ENCODE peak calls at places on chromosome 9, in eight cellular contexts. One of them, this sample, is unnamed.

GRCh38 chr9:34558911-34559615 is 30.5 kb downstream of the CNTFR start:
- DNase-seq in sigmoid colon: no peak
- DNase-seq in activated T-cell treated with anti-CD3 and anti-CD28 coated beads, Interleukin-2, amount 50 U/mL, for 4 hours: no peak
- DNase-seq in C1 segment of cervical spinal cord: no peak
- DNase-seq in KG1: no peak
- DNase-seq in T-helper 1 cell: no peak
- DNase-seq in NCI-H2227 treated with DMSO at 0.1 percent for 48 hours: no peak
- DNase-seq in HuH-7: no peak
- DNase-seq in this sample: peak

GRCh38 chr9:108093773-108094675 is 604.5 kb upstream of the KLF4 start:
- DNase-seq in activated T-cell treated with anti-CD3 and anti-CD28 coated beads, Interleukin-2, amount 50 U/mL, for 4 hours: no peak
- DNase-seq in HuH-7: peak
- DNase-seq in C1 segment of cervical spinal cord: no peak
- DNase-seq in sigmoid colon: no peak
- DNase-seq in KG1: no peak
- DNase-seq in T-helper 1 cell: no peak
- DNase-seq in NCI-H2227 treated with DMSO at 0.1 percent for 48 hours: no peak
- DNase-seq in this sample: no peak

GRCh38 chr9:92706218-92706940 is 36.4 kb upstream of the IPPK start:
- DNase-seq in activated T-cell treated with anti-CD3 and anti-CD28 coated beads, Interleukin-2, amount 50 U/mL, for 4 hours: no peak
- DNase-seq in T-helper 1 cell: no peak
- DNase-seq in HuH-7: peak
- DNase-seq in NCI-H2227 treated with DMSO at 0.1 percent for 48 hours: no peak
- DNase-seq in C1 segment of cervical spinal cord: no peak
- DNase-seq in KG1: no peak
- DNase-seq in sigmoid colon: no peak
- DNase-seq in this sample: no peak

GRCh38 chr9:35436940-35437339 is 53.0 kb upstream of the RUSC2 start:
- DNase-seq in sigmoid colon: no peak
- DNase-seq in NCI-H2227 treated with DMSO at 0.1 percent for 48 hours: no peak
- DNase-seq in activated T-cell treated with anti-CD3 and anti-CD28 coated beads, Interleukin-2, amount 50 U/mL, for 4 hours: no peak
- DNase-seq in C1 segment of cervical spinal cord: no peak
- DNase-seq in T-helper 1 cell: no peak
- DNase-seq in KG1: no peak
- DNase-seq in HuH-7: no peak
- DNase-seq in this sample: no peak

GRCh38 chr9:95297316-95297715 is 20.2 kb downstream of the FANCC start:
- DNase-seq in KG1: no peak
- DNase-seq in NCI-H2227 treated with DMSO at 0.1 percent for 48 hours: no peak
- DNase-seq in activated T-cell treated with anti-CD3 and anti-CD28 coated beads, Interleukin-2, amount 50 U/mL, for 4 hours: no peak
- DNase-seq in HuH-7: no peak
- DNase-seq in T-helper 1 cell: no peak
- DNase-seq in C1 segment of cervical spinal cord: no peak
- DNase-seq in sigmoid colon: no peak
- DNase-seq in this sample: no peak

GRCh38 chr9:78371981-78372380 is 75.1 kb downstream of the PSAT1 start:
- DNase-seq in sigmoid colon: no peak
- DNase-seq in T-helper 1 cell: no peak
- DNase-seq in KG1: no peak
- DNase-seq in HuH-7: no peak
- DNase-seq in activated T-cell treated with anti-CD3 and anti-CD28 coated beads, Interleukin-2, amount 50 U/mL, for 4 hours: no peak
- DNase-seq in NCI-H2227 treated with DMSO at 0.1 percent for 48 hours: no peak
- DNase-seq in C1 segment of cervical spinal cord: no peak
- DNase-seq in this sample: no peak

GRCh38 chr9:25225938-25226760 is 452.1 kb downstream of the TUSC1 start:
- DNase-seq in C1 segment of cervical spinal cord: no peak
- DNase-seq in activated T-cell treated with anti-CD3 and anti-CD28 coated beads, Interleukin-2, amount 50 U/mL, for 4 hours: no peak
- DNase-seq in sigmoid colon: no peak
- DNase-seq in T-helper 1 cell: no peak
- DNase-seq in KG1: no peak
- DNase-seq in HuH-7: no peak
- DNase-seq in NCI-H2227 treated with DMSO at 0.1 percent for 48 hours: no peak
- DNase-seq in this sample: no peak

GRCh38 chr9:124776952-124777645 is at the start of gene OLFML2A:
- DNase-seq in C1 segment of cervical spinal cord: no peak
- DNase-seq in activated T-cell treated with anti-CD3 and anti-CD28 coated beads, Interleukin-2, amount 50 U/mL, for 4 hours: no peak
- DNase-seq in NCI-H2227 treated with DMSO at 0.1 percent for 48 hours: no peak
- DNase-seq in sigmoid colon: peak
- DNase-seq in HuH-7: peak
- DNase-seq in KG1: no peak
- DNase-seq in T-helper 1 cell: no peak
- DNase-seq in this sample: no peak

GRCh38 chr9:36888551-36888950 is 145.5 kb downstream of the PAX5 start:
- DNase-seq in activated T-cell treated with anti-CD3 and anti-CD28 coated beads, Interleukin-2, amount 50 U/mL, for 4 hours: no peak
- DNase-seq in sigmoid colon: peak
- DNase-seq in T-helper 1 cell: no peak
- DNase-seq in NCI-H2227 treated with DMSO at 0.1 percent for 48 hours: no peak
- DNase-seq in C1 segment of cervical spinal cord: no peak
- DNase-seq in KG1: no peak
- DNase-seq in HuH-7: no peak
- DNase-seq in this sample: no peak